ENCODE peak calls at places on chromosomes 4 and X, in six cellular contexts. I is left ventricle myocardium inferior, J is endothelial cell of umbilical vein, G is HepG2, M is IMR-90, P is A549. K is an unnamed sample.

GRCh38 chr4:145179201-145179860 is 1.1 kb downstream of the OTUD4 start:
- DNase-seq in I (peak; percentile 80), J (peak; percentile 69), G (peak; percentile 21), M (peak; percentile 49), P (peak; percentile 28), K (peak; percentile 58)

GRCh38 chrX:25941559-25942250 is 196.4 kb upstream of the MAGEB18 start:
- DNase-seq in I (no peak), J (peak; percentile 83), G (no peak), M (no peak), P (no peak), K (no peak)

GRCh38 chr4:82798168-82799005 is at the start of gene SCD5:
- DNase-seq in I (peak; percentile 70), J (peak; percentile 76), G (no peak), M (peak; percentile 82), P (peak; percentile 53), K (peak; percentile 81)

GRCh38 chrX:107168712-107169111 is 37.5 kb downstream of the NUP62CL start:
- DNase-seq in I (no peak), J (no peak), G (no peak), M (no peak), P (no peak), K (no peak)

GRCh38 chrX:45851434-45851991 is 650.8 kb upstream of the DIPK2B start:
- DNase-seq in I (no peak), J (peak; percentile 1), G (no peak), M (no peak), P (peak; percentile 50), K (peak; percentile 20)

GRCh38 chr4:184815046-184815877 is 10.5 kb downstream of the ACSL1 start:
- DNase-seq in I (peak; percentile 80), J (peak; percentile 39), G (peak; percentile 74), M (peak; percentile 74), P (peak; percentile 24), K (peak; percentile 78)

GRCh38 chr4:47531241-47531953 is 46.3 kb downstream of the ATP10D start:
- DNase-seq in I (no peak), J (peak; percentile 81), G (peak; percentile 16), M (peak; percentile 90), P (no peak), K (peak; percentile 75)

GRCh38 chr4:65773636-65774035 is 103.3 kb upstream of the EPHA5 start:
- DNase-seq in I (no peak), J (no peak), G (no peak), M (no peak), P (no peak), K (no peak)

GRCh38 chr4:76974150-76974549 is 24.6 kb downstream of the SEPTIN11 start:
- DNase-seq in I (no peak), J (no peak), G (no peak), M (no peak), P (no peak), K (no peak)

GRCh38 chr4:123183308-123183707 is 213.3 kb upstream of the SPRY1 start:
- DNase-seq in I (no peak), J (no peak), G (no peak), M (no peak), P (no peak), K (no peak)

GRCh38 chr4:48223633-48224295 is 45.9 kb downstream of the TEC start:
- DNase-seq in I (no peak), J (no peak), G (no peak), M (peak; percentile 11), P (no peak), K (no peak)

GRCh38 chr4:184012937-184013336 is 107.8 kb downstream of the STOX2 start:
- DNase-seq in I (no peak), J (no peak), G (no peak), M (no peak), P (no peak), K (no peak)

GRCh38 chrX:96563663-96564062 is 121.0 kb upstream of the DIAPH2 start:
- DNase-seq in I (no peak), J (no peak), G (no peak), M (peak; percentile 64), P (no peak), K (peak; percentile 70)

GRCh38 chr4:13917010-13917409 is 289.5 kb upstream of the BOD1L1 start:
- DNase-seq in I (no peak), J (no peak), G (no peak), M (peak; percentile 61), P (no peak), K (peak; percentile 47)

GRCh38 chr4:76448211-76448610 is 13.2 kb downstream of the SHROOM3 start:
- DNase-seq in I (no peak), J (no peak), G (no peak), M (no peak), P (no peak), K (no peak)

GRCh38 chr4:123945301-123945700 is 548.7 kb downstream of the SPRY1 start:
- DNase-seq in I (no peak), J (no peak), G (no peak), M (no peak), P (no peak), K (no peak)

GRCh38 chr4:81136161-81136910 is 78.7 kb downstream of the PRKG2 start:
- DNase-seq in I (no peak), J (no peak), G (no peak), M (peak; percentile 95), P (no peak), K (peak; percentile 58)

GRCh38 chr4:123409301-123409700 is 12.7 kb downstream of the SPRY1 start:
- DNase-seq in I (no peak), J (no peak), G (no peak), M (no peak), P (no peak), K (no peak)

GRCh38 chr4:188242041-188242440 is 102.8 kb downstream of the TRIML1 start:
- DNase-seq in I (no peak), J (no peak), G (no peak), M (no peak), P (no peak), K (no peak)

GRCh38 chr4:100986360-100986868 is 360.9 kb downstream of the PPP3CA start:
- DNase-seq in I (no peak), J (no peak), G (peak; percentile 7), M (no peak), P (no peak), K (no peak)

GRCh38 chrX:44042731-44043130 is 69.5 kb upstream of the NDP start:
- DNase-seq in I (no peak), J (no peak), G (no peak), M (peak; percentile 50), P (no peak), K (peak; percentile 15)

GRCh38 chrX:148500428-148501120 is at the start of gene AFF2:
- DNase-seq in I (peak; percentile 20), J (peak; percentile 11), G (no peak), M (no peak), P (peak; percentile 2), K (no peak)

GRCh38 chr4:10673817-10674369 is 10.7 kb downstream of the CLNK start:
- DNase-seq in I (no peak), J (no peak), G (no peak), M (no peak), P (no peak), K (no peak)

GRCh38 chr4:46388860-46389259 is 1.1 kb downstream of the GABRA2 start:
- DNase-seq in I (no peak), J (no peak), G (no peak), M (no peak), P (no peak), K (peak; percentile 4)

GRCh38 chr4:970046-970745 is 3.2 kb downstream of the DGKQ start:
- DNase-seq in I (no peak), J (no peak), G (no peak), M (no peak), P (no peak), K (no peak)

GRCh38 chrX:150664290-150664689 is 28.9 kb upstream of the MTMR1 start:
- DNase-seq in I (peak; percentile 38), J (no peak), G (no peak), M (no peak), P (no peak), K (no peak)

GRCh38 chr4:152971053-152971452 is 34.9 kb downstream of the FHDC1 start:
- DNase-seq in I (no peak), J (no peak), G (no peak), M (no peak), P (no peak), K (no peak)

GRCh38 chr4:74097161-74097560 is 1.8 kb downstream of the CXCL2 start:
- DNase-seq in I (no peak), J (peak; percentile 25), G (no peak), M (no peak), P (no peak), K (no peak)

GRCh38 chr4:8168832-8169598 is 10.4 kb upstream of the ABLIM2 start:
- DNase-seq in I (no peak), J (no peak), G (no peak), M (no peak), P (no peak), K (no peak)

GRCh38 chrX:103941201-103941975 is 21.0 kb upstream of the TMSB15B start:
- DNase-seq in I (no peak), J (peak; percentile 37), G (no peak), M (peak; percentile 32), P (peak; percentile 19), K (peak; percentile 40)

DNA sequence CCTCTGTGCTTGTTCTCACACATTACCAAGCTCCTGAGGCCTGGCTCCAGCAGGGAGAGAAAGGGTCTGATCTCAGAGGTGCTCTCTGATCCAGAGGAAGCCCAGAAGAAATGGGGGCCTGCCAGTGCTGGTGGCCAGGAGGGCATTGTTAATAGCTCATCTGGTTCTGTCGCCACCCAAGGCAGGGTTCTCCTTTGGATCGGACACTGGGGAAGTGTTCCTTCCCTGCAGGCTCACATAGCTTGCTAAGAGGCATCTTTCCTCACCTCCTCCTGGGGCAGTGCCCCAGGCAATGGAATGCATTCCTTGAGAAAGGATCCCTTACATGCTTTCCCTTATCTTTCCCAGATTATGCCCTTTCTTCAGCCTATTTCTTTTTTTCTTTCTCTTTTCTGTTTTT is 53.8 kb downstream of the RBM47 start:
- DNase-seq in I (no peak), J (no peak), G (no peak), M (no peak), P (no peak), K (no peak)
- H3K4me3 ChIP-seq in I (no peak overlapping the region), J (no peak overlapping the region), G (no peak overlapping the region), M (no peak overlapping the region), P (no peak overlapping the region), K (no peak overlapping the region)

DNA sequence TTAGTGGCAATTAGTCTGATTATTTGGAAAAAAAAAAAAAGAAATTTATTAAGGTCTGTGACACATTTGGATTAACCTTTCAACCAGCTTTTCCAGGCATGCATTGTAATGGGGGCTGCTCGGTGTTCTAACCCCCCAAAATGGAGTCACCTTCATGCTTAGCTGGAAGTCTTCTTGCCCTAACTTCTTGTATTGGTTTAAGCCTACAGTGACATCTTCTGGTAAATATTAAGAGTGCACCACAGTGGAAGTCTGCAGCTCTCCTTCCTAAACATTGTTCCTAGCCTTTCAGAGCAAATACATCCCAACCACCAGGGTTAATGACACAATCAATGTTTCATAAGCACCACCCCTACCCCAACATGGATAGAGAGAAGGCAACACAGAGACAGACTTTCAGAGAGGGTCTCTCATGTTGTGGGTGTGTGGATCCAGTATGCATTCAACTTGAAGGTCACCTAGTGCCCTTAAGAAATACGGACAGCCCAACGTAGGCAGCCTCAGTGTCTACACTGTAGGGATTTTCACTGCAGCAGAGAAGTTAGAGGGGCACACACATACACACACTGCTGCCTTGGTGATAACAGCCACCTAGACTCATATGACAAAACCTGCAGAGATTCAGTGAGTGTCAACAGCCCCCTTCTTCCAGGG is 142.9 kb upstream of the MBNL3 start:
- DNase-seq in I (no peak), J (peak; percentile 33), G (peak; percentile 31), M (peak; percentile 40), P (peak; percentile 13), K (peak; percentile 49)
- TF ChIP-seq CTCF in I (peak; percentile 57), J (peak; percentile 27), G (peak; percentile 68), M (peak; percentile 62), P (peak; percentile 54), K (peak; percentile 54)

GRCh38 chr4:186570193-186570996 is 15.0 kb upstream of the MTNR1A start:
- DNase-seq in I (no peak), J (no peak), G (no peak), M (peak; percentile 79), P (no peak), K (peak; percentile 88)
- H3K4me3 ChIP-seq in I (peak overlapping the region; percentile 43), J (no peak overlapping the region), G (no peak overlapping the region), M (peak overlapping the region; percentile 36), P (no peak overlapping the region), K (peak overlapping the region; percentile 48)

GRCh38 chrX:88135735-88136134 is 611.3 kb upstream of the CPXCR1 start:
- DNase-seq in I (no peak), J (peak; percentile 1), G (peak; percentile 1), M (no peak), P (no peak), K (no peak)
- TF ChIP-seq CTCF in I (no peak), J (no peak), G (peak; percentile 26), M (peak; percentile 17), P (peak; percentile 38), K (no peak)